ENCODE peak calls at places on chromosome 6, in ten cellular contexts. One of them, this sample, is unnamed.

GRCh38 chr6:107068691-107069630 is 41.0 kb downstream of the MTRES1 start:
- DNase-seq in endothelial cell: no peak
- DNase-seq in pancreas: no peak
- DNase-seq in endodermal cell: no peak
- DNase-seq in bronchial epithelial cell: no peak
- DNase-seq in A549: no peak
- DNase-seq in GM20000: no peak
- DNase-seq in fibroblast of pulmonary artery: no peak
- DNase-seq in left lung: no peak
- DNase-seq in CD4-positive, alpha-beta T cell: no peak
- DNase-seq in this sample: no peak

GRCh38 chr6:160519603-160520042 is 144.5 kb downstream of the LPA start:
- DNase-seq in left lung: no peak
- DNase-seq in CD4-positive, alpha-beta T cell: no peak
- DNase-seq in endothelial cell: no peak
- DNase-seq in A549: no peak
- DNase-seq in endodermal cell: no peak
- DNase-seq in bronchial epithelial cell: peak
- DNase-seq in fibroblast of pulmonary artery: peak
- DNase-seq in pancreas: no peak
- DNase-seq in GM20000: no peak
- DNase-seq in this sample: no peak

GRCh38 chr6:5271926-5272325 is 10.6 kb downstream of the FARS2 start:
- DNase-seq in left lung: no peak
- DNase-seq in pancreas: no peak
- DNase-seq in GM20000: no peak
- DNase-seq in CD4-positive, alpha-beta T cell: no peak
- DNase-seq in fibroblast of pulmonary artery: no peak
- DNase-seq in endothelial cell: no peak
- DNase-seq in bronchial epithelial cell: peak
- DNase-seq in A549: no peak
- DNase-seq in endodermal cell: no peak
- DNase-seq in this sample: no peak

GRCh38 chr6:43734294-43734665 is 35.7 kb upstream of the VEGFA start:
- DNase-seq in GM20000: no peak
- DNase-seq in A549: no peak
- DNase-seq in fibroblast of pulmonary artery: no peak
- DNase-seq in pancreas: no peak
- DNase-seq in left lung: no peak
- DNase-seq in bronchial epithelial cell: no peak
- DNase-seq in endodermal cell: no peak
- DNase-seq in endothelial cell: no peak
- DNase-seq in CD4-positive, alpha-beta T cell: no peak
- DNase-seq in this sample: no peak

GRCh38 chr6:12585497-12585958 is 131.0 kb upstream of the PHACTR1 start:
- DNase-seq in endothelial cell: no peak
- DNase-seq in bronchial epithelial cell: no peak
- DNase-seq in fibroblast of pulmonary artery: peak
- DNase-seq in CD4-positive, alpha-beta T cell: no peak
- DNase-seq in endodermal cell: no peak
- DNase-seq in pancreas: peak
- DNase-seq in GM20000: no peak
- DNase-seq in left lung: no peak
- DNase-seq in A549: no peak
- DNase-seq in this sample: no peak

GRCh38 chr6:129695373-129696027 is 14.5 kb downstream of the ARHGAP18 start:
- DNase-seq in endodermal cell: no peak
- DNase-seq in fibroblast of pulmonary artery: no peak
- DNase-seq in endothelial cell: no peak
- DNase-seq in bronchial epithelial cell: peak
- DNase-seq in left lung: no peak
- DNase-seq in pancreas: no peak
- DNase-seq in GM20000: peak
- DNase-seq in A549: no peak
- DNase-seq in CD4-positive, alpha-beta T cell: no peak
- DNase-seq in this sample: no peak

GRCh38 chr6:104601008-104601745 is 258.5 kb downstream of the HACE1 start:
- DNase-seq in GM20000: no peak
- DNase-seq in A549: no peak
- DNase-seq in endothelial cell: no peak
- DNase-seq in pancreas: no peak
- DNase-seq in CD4-positive, alpha-beta T cell: no peak
- DNase-seq in endodermal cell: no peak
- DNase-seq in left lung: no peak
- DNase-seq in fibroblast of pulmonary artery: peak
- DNase-seq in bronchial epithelial cell: no peak
- DNase-seq in this sample: no peak

GRCh38 chr6:116572162-116572561 is 858 bp downstream of the RWDD1 start:
- DNase-seq in pancreas: peak
- DNase-seq in A549: no peak
- DNase-seq in endothelial cell: no peak
- DNase-seq in endodermal cell: no peak
- DNase-seq in fibroblast of pulmonary artery: peak
- DNase-seq in GM20000: peak
- DNase-seq in left lung: no peak
- DNase-seq in bronchial epithelial cell: peak
- DNase-seq in CD4-positive, alpha-beta T cell: no peak
- DNase-seq in this sample: no peak

GRCh38 chr6:328184-328670 is 35.9 kb downstream of the DUSP22 start:
- DNase-seq in endothelial cell: no peak
- DNase-seq in CD4-positive, alpha-beta T cell: no peak
- DNase-seq in A549: no peak
- DNase-seq in left lung: peak
- DNase-seq in GM20000: peak
- DNase-seq in fibroblast of pulmonary artery: peak
- DNase-seq in endodermal cell: no peak
- DNase-seq in pancreas: no peak
- DNase-seq in bronchial epithelial cell: peak
- DNase-seq in this sample: no peak

GRCh38 chr6:133568970-133569889 is 319.7 kb upstream of the TCF21 start:
- DNase-seq in A549: peak
- DNase-seq in endodermal cell: peak
- DNase-seq in CD4-positive, alpha-beta T cell: no peak
- DNase-seq in bronchial epithelial cell: peak
- DNase-seq in fibroblast of pulmonary artery: peak
- DNase-seq in endothelial cell: peak
- DNase-seq in left lung: no peak
- DNase-seq in GM20000: peak
- DNase-seq in pancreas: no peak
- DNase-seq in this sample: no peak

GRCh38 chr6:42783876-42784738 is 2.3 kb downstream of the BICRAL start:
- DNase-seq in A549: no peak
- DNase-seq in GM20000: no peak
- DNase-seq in fibroblast of pulmonary artery: peak
- DNase-seq in endothelial cell: no peak
- DNase-seq in bronchial epithelial cell: no peak
- DNase-seq in pancreas: no peak
- DNase-seq in CD4-positive, alpha-beta T cell: no peak
- DNase-seq in endodermal cell: no peak
- DNase-seq in left lung: no peak
- DNase-seq in this sample: no peak

GRCh38 chr6:3456794-3457709 is at the start of gene SLC22A23:
- DNase-seq in left lung: peak
- DNase-seq in endothelial cell: peak
- DNase-seq in CD4-positive, alpha-beta T cell: peak
- DNase-seq in bronchial epithelial cell: peak
- DNase-seq in pancreas: peak
- DNase-seq in endodermal cell: peak
- DNase-seq in GM20000: peak
- DNase-seq in A549: peak
- DNase-seq in fibroblast of pulmonary artery: no peak
- DNase-seq in this sample: peak

GRCh38 chr6:54614499-54615195 is 231.9 kb upstream of the FAM83B start:
- DNase-seq in endothelial cell: no peak
- DNase-seq in pancreas: no peak
- DNase-seq in bronchial epithelial cell: no peak
- DNase-seq in GM20000: no peak
- DNase-seq in left lung: no peak
- DNase-seq in fibroblast of pulmonary artery: no peak
- DNase-seq in CD4-positive, alpha-beta T cell: no peak
- DNase-seq in A549: no peak
- DNase-seq in endodermal cell: peak
- DNase-seq in this sample: no peak

GRCh38 chr6:55953384-55953783 is 78.0 kb upstream of the BMP5 start:
- DNase-seq in CD4-positive, alpha-beta T cell: no peak
- DNase-seq in A549: peak
- DNase-seq in pancreas: no peak
- DNase-seq in fibroblast of pulmonary artery: peak
- DNase-seq in left lung: no peak
- DNase-seq in bronchial epithelial cell: peak
- DNase-seq in endothelial cell: no peak
- DNase-seq in GM20000: no peak
- DNase-seq in endodermal cell: no peak
- DNase-seq in this sample: no peak

GRCh38 chr6:69673298-69673697 is 123.5 kb downstream of the LMBRD1 start:
- DNase-seq in endothelial cell: no peak
- DNase-seq in left lung: no peak
- DNase-seq in bronchial epithelial cell: no peak
- DNase-seq in fibroblast of pulmonary artery: no peak
- DNase-seq in GM20000: no peak
- DNase-seq in endodermal cell: no peak
- DNase-seq in CD4-positive, alpha-beta T cell: no peak
- DNase-seq in pancreas: no peak
- DNase-seq in A549: no peak
- DNase-seq in this sample: no peak

GRCh38 chr6:170178561-170179477 is 112.1 kb downstream of the DLL1 start:
- DNase-seq in A549: no peak
- DNase-seq in fibroblast of pulmonary artery: peak
- DNase-seq in endothelial cell: no peak
- DNase-seq in left lung: peak
- DNase-seq in pancreas: peak
- DNase-seq in GM20000: no peak
- DNase-seq in bronchial epithelial cell: peak
- DNase-seq in endodermal cell: peak
- DNase-seq in CD4-positive, alpha-beta T cell: no peak
- DNase-seq in this sample: no peak

GRCh38 chr6:144349690-144350132 is 64.6 kb downstream of the UTRN start:
- DNase-seq in bronchial epithelial cell: peak
- DNase-seq in endodermal cell: no peak
- DNase-seq in left lung: no peak
- DNase-seq in pancreas: no peak
- DNase-seq in fibroblast of pulmonary artery: peak
- DNase-seq in A549: no peak
- DNase-seq in GM20000: peak
- DNase-seq in CD4-positive, alpha-beta T cell: no peak
- DNase-seq in endothelial cell: no peak
- DNase-seq in this sample: no peak

GRCh38 chr6:9405825-9406224 is 970.5 kb upstream of the SLC35B3 start:
- DNase-seq in endodermal cell: no peak
- DNase-seq in CD4-positive, alpha-beta T cell: no peak
- DNase-seq in bronchial epithelial cell: no peak
- DNase-seq in pancreas: no peak
- DNase-seq in GM20000: no peak
- DNase-seq in fibroblast of pulmonary artery: no peak
- DNase-seq in A549: no peak
- DNase-seq in endothelial cell: no peak
- DNase-seq in left lung: no peak
- DNase-seq in this sample: no peak

GRCh38 chr6:101393291-101394251 is at the start of gene GRIK2:
- DNase-seq in A549: no peak
- DNase-seq in endodermal cell: peak
- DNase-seq in pancreas: peak
- DNase-seq in fibroblast of pulmonary artery: peak
- DNase-seq in bronchial epithelial cell: no peak
- DNase-seq in left lung: peak
- DNase-seq in GM20000: no peak
- DNase-seq in endothelial cell: peak
- DNase-seq in CD4-positive, alpha-beta T cell: no peak
- DNase-seq in this sample: peak

GRCh38 chr6:100228437-100229424 is 234.7 kb upstream of the MCHR2 start:
- DNase-seq in endodermal cell: peak
- DNase-seq in CD4-positive, alpha-beta T cell: peak
- DNase-seq in A549: peak
- DNase-seq in left lung: peak
- DNase-seq in GM20000: peak
- DNase-seq in bronchial epithelial cell: peak
- DNase-seq in fibroblast of pulmonary artery: peak
- DNase-seq in endothelial cell: peak
- DNase-seq in pancreas: peak
- DNase-seq in this sample: no peak
- TF ChIP-seq CTCF in endodermal cell: peak
- TF ChIP-seq CTCF in CD4-positive, alpha-beta T cell: no peak
- TF ChIP-seq CTCF in A549: no peak
- TF ChIP-seq CTCF in left lung: no peak
- TF ChIP-seq CTCF in GM20000: no peak
- TF ChIP-seq CTCF in bronchial epithelial cell: peak
- TF ChIP-seq CTCF in fibroblast of pulmonary artery: peak
- TF ChIP-seq CTCF in endothelial cell: no peak
- TF ChIP-seq CTCF in pancreas: no peak
- TF ChIP-seq CTCF in this sample: no peak

GRCh38 chr6:79646006-79646405 is 14.9 kb downstream of the SH3BGRL2 start:
- DNase-seq in endothelial cell: peak
- DNase-seq in fibroblast of pulmonary artery: no peak
- DNase-seq in GM20000: no peak
- DNase-seq in pancreas: no peak
- DNase-seq in left lung: no peak
- DNase-seq in A549: no peak
- DNase-seq in CD4-positive, alpha-beta T cell: no peak
- DNase-seq in endodermal cell: peak
- DNase-seq in bronchial epithelial cell: no peak
- DNase-seq in this sample: no peak
- TF ChIP-seq CTCF in endothelial cell: peak
- TF ChIP-seq CTCF in fibroblast of pulmonary artery: peak
- TF ChIP-seq CTCF in GM20000: no peak
- TF ChIP-seq CTCF in pancreas: no peak
- TF ChIP-seq CTCF in left lung: no peak
- TF ChIP-seq CTCF in A549: no peak
- TF ChIP-seq CTCF in CD4-positive, alpha-beta T cell: peak
- TF ChIP-seq CTCF in endodermal cell: peak
- TF ChIP-seq CTCF in bronchial epithelial cell: no peak
- TF ChIP-seq CTCF in this sample: peak

GRCh38 chr6:142045380-142046270 is 87.1 kb upstream of the GJE1 start:
- DNase-seq in A549: peak
- DNase-seq in endothelial cell: no peak
- DNase-seq in pancreas: no peak
- DNase-seq in fibroblast of pulmonary artery: peak
- DNase-seq in bronchial epithelial cell: peak
- DNase-seq in endodermal cell: no peak
- DNase-seq in CD4-positive, alpha-beta T cell: no peak
- DNase-seq in GM20000: no peak
- DNase-seq in left lung: no peak
- DNase-seq in this sample: no peak
- TF ChIP-seq CTCF in A549: peak
- TF ChIP-seq CTCF in endothelial cell: no peak
- TF ChIP-seq CTCF in pancreas: no peak
- TF ChIP-seq CTCF in fibroblast of pulmonary artery: peak
- TF ChIP-seq CTCF in bronchial epithelial cell: peak
- TF ChIP-seq CTCF in endodermal cell: no peak
- TF ChIP-seq CTCF in CD4-positive, alpha-beta T cell: no peak
- TF ChIP-seq CTCF in GM20000: no peak
- TF ChIP-seq CTCF in left lung: no peak
- TF ChIP-seq CTCF in this sample: peak

DNA sequence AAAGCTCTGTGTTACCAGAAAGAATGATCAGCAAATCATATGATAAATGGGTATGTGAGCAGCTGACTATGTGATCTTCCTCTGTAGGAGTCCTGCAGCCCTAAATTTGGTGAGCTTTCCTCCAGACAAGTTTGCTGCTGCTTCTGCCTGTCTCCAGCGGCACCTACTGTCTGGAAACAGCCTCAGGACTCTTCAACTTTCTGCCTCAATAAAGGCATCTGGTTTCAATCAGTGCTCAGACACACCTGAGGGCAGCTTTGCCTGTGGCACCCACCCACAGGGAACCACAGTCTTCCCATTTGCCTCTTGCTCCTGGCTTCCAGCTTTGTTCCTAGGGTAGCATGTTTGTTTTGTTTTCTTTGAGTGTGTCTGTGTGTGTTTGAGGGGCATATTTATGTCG is 727.9 kb upstream of the MAN1A1 start:
- DNase-seq in endodermal cell: peak
- DNase-seq in left lung: no peak
- DNase-seq in A549: peak
- DNase-seq in bronchial epithelial cell: peak
- DNase-seq in pancreas: no peak
- DNase-seq in CD4-positive, alpha-beta T cell: no peak
- DNase-seq in fibroblast of pulmonary artery: peak
- DNase-seq in endothelial cell: peak
- DNase-seq in GM20000: no peak
- DNase-seq in this sample: no peak
- TF ChIP-seq CTCF in endodermal cell: peak
- TF ChIP-seq CTCF in left lung: no peak
- TF ChIP-seq CTCF in A549: no peak
- TF ChIP-seq CTCF in bronchial epithelial cell: peak
- TF ChIP-seq CTCF in pancreas: no peak
- TF ChIP-seq CTCF in CD4-positive, alpha-beta T cell: no peak
- TF ChIP-seq CTCF in fibroblast of pulmonary artery: peak
- TF ChIP-seq CTCF in endothelial cell: no peak
- TF ChIP-seq CTCF in GM20000: peak
- TF ChIP-seq CTCF in this sample: peak

This sample was measured in D721Med.